ENCODE peak calls at places on chromosomes 2 and 18, in seven cellular contexts. One of them, this sample, is unnamed.

GRCh38 chr18:41075212-41075611 is 879.8 kb upstream of the PIK3C3 start:
- DNase-seq in sciatic nerve: no peak
- DNase-seq in COR-L47: no peak
- DNase-seq in NCI-H1048: no peak
- DNase-seq in left kidney: no peak
- DNase-seq in adipocyte: peak
- DNase-seq in pons: no peak
- DNase-seq in this sample: no peak

GRCh38 chr2:158221055-158222021 is 119.7 kb downstream of the UPP2 start:
- DNase-seq in sciatic nerve: no peak
- DNase-seq in COR-L47: no peak
- DNase-seq in NCI-H1048: no peak
- DNase-seq in left kidney: no peak
- DNase-seq in adipocyte: no peak
- DNase-seq in pons: no peak
- DNase-seq in this sample: no peak

GRCh38 chr2:184326076-184326475 is 272.3 kb upstream of the ZNF804A start:
- DNase-seq in sciatic nerve: no peak
- DNase-seq in COR-L47: no peak
- DNase-seq in NCI-H1048: peak
- DNase-seq in left kidney: no peak
- DNase-seq in adipocyte: no peak
- DNase-seq in pons: no peak
- DNase-seq in this sample: no peak

GRCh38 chr18:32429427-32429826 is 41.3 kb downstream of the GAREM1 start:
- DNase-seq in sciatic nerve: no peak
- DNase-seq in COR-L47: no peak
- DNase-seq in NCI-H1048: no peak
- DNase-seq in left kidney: no peak
- DNase-seq in adipocyte: no peak
- DNase-seq in pons: no peak
- DNase-seq in this sample: no peak

GRCh38 chr2:238435752-238436096 is 9.0 kb downstream of the ASB1 start:
- DNase-seq in sciatic nerve: no peak
- DNase-seq in COR-L47: no peak
- DNase-seq in NCI-H1048: no peak
- DNase-seq in left kidney: no peak
- DNase-seq in adipocyte: no peak
- DNase-seq in pons: no peak
- DNase-seq in this sample: no peak

GRCh38 chr2:216652566-216652965 is 19.3 kb downstream of the IGFBP2 start:
- DNase-seq in sciatic nerve: no peak
- DNase-seq in COR-L47: no peak
- DNase-seq in NCI-H1048: no peak
- DNase-seq in left kidney: no peak
- DNase-seq in adipocyte: no peak
- DNase-seq in pons: no peak
- DNase-seq in this sample: no peak

GRCh38 chr18:53780666-53781065 is 443.8 kb downstream of the MBD2 start:
- DNase-seq in sciatic nerve: no peak
- DNase-seq in COR-L47: no peak
- DNase-seq in NCI-H1048: no peak
- DNase-seq in left kidney: no peak
- DNase-seq in adipocyte: peak
- DNase-seq in pons: no peak
- DNase-seq in this sample: no peak

GRCh38 chr18:59566507-59566906 is 130.7 kb downstream of the CCBE1 start:
- DNase-seq in sciatic nerve: no peak
- DNase-seq in COR-L47: no peak
- DNase-seq in NCI-H1048: no peak
- DNase-seq in left kidney: peak
- DNase-seq in adipocyte: no peak
- DNase-seq in pons: no peak
- DNase-seq in this sample: no peak

GRCh38 chr2:1022178-1022577 is 71.5 kb downstream of the SNTG2 start:
- DNase-seq in sciatic nerve: no peak
- DNase-seq in COR-L47: no peak
- DNase-seq in NCI-H1048: no peak
- DNase-seq in left kidney: no peak
- DNase-seq in adipocyte: no peak
- DNase-seq in pons: no peak
- DNase-seq in this sample: no peak

GRCh38 chr2:216299130-216299529 is 73.2 kb downstream of the MARCHF4 start:
- DNase-seq in sciatic nerve: no peak
- DNase-seq in COR-L47: no peak
- DNase-seq in NCI-H1048: no peak
- DNase-seq in left kidney: no peak
- DNase-seq in adipocyte: no peak
- DNase-seq in pons: no peak
- DNase-seq in this sample: no peak

GRCh38 chr2:233912799-233913423 is 4.3 kb upstream of the TRPM8 start:
- DNase-seq in sciatic nerve: no peak
- DNase-seq in COR-L47: no peak
- DNase-seq in NCI-H1048: peak
- DNase-seq in left kidney: peak
- DNase-seq in adipocyte: peak
- DNase-seq in pons: no peak
- DNase-seq in this sample: no peak

GRCh38 chr2:25347846-25348245 is 6.1 kb upstream of the DNMT3A start:
- DNase-seq in sciatic nerve: no peak
- DNase-seq in COR-L47: no peak
- DNase-seq in NCI-H1048: no peak
- DNase-seq in left kidney: no peak
- DNase-seq in adipocyte: peak
- DNase-seq in pons: peak
- DNase-seq in this sample: no peak

GRCh38 chr2:153476491-153477095 is 2.0 kb downstream of the RPRM start:
- DNase-seq in sciatic nerve: no peak
- DNase-seq in COR-L47: no peak
- DNase-seq in NCI-H1048: no peak
- DNase-seq in left kidney: peak
- DNase-seq in adipocyte: no peak
- DNase-seq in pons: no peak
- DNase-seq in this sample: no peak

GRCh38 chr2:221137385-221137784 is 434.7 kb downstream of the EPHA4 start:
- DNase-seq in sciatic nerve: no peak
- DNase-seq in COR-L47: no peak
- DNase-seq in NCI-H1048: no peak
- DNase-seq in left kidney: no peak
- DNase-seq in adipocyte: no peak
- DNase-seq in pons: no peak
- DNase-seq in this sample: no peak

GRCh38 chr2:146602856-146603255 is 1242.0 kb upstream of the ACVR2A start:
- DNase-seq in sciatic nerve: no peak
- DNase-seq in COR-L47: no peak
- DNase-seq in NCI-H1048: no peak
- DNase-seq in left kidney: no peak
- DNase-seq in adipocyte: peak
- DNase-seq in pons: no peak
- DNase-seq in this sample: no peak

GRCh38 chr2:231189571-231190495 is 8.6 kb upstream of the ARMC9 start:
- DNase-seq in sciatic nerve: no peak
- DNase-seq in COR-L47: no peak
- DNase-seq in NCI-H1048: no peak
- DNase-seq in left kidney: peak
- DNase-seq in adipocyte: no peak
- DNase-seq in pons: no peak
- DNase-seq in this sample: no peak

GRCh38 chr2:205543937-205544702 is 138.2 kb upstream of the NRP2 start:
- DNase-seq in sciatic nerve: no peak
- DNase-seq in COR-L47: no peak
- DNase-seq in NCI-H1048: no peak
- DNase-seq in left kidney: no peak
- DNase-seq in adipocyte: peak
- DNase-seq in pons: no peak
- DNase-seq in this sample: no peak

GRCh38 chr2:61220768-61221167 is 58.8 kb downstream of the C2orf74 start:
- DNase-seq in sciatic nerve: no peak
- DNase-seq in COR-L47: no peak
- DNase-seq in NCI-H1048: no peak
- DNase-seq in left kidney: no peak
- DNase-seq in adipocyte: peak
- DNase-seq in pons: no peak
- DNase-seq in this sample: no peak

GRCh38 chr2:176096243-176096985 is 3.2 kb upstream of the HOXD12 start:
- DNase-seq in sciatic nerve: no peak
- DNase-seq in COR-L47: no peak
- DNase-seq in NCI-H1048: no peak
- DNase-seq in left kidney: peak
- DNase-seq in adipocyte: no peak
- DNase-seq in pons: no peak
- DNase-seq in this sample: no peak

GRCh38 chr2:234343297-234343696 is 153.6 kb downstream of the ARL4C start:
- DNase-seq in sciatic nerve: no peak
- DNase-seq in COR-L47: no peak
- DNase-seq in NCI-H1048: no peak
- DNase-seq in left kidney: no peak
- DNase-seq in adipocyte: no peak
- DNase-seq in pons: no peak
- DNase-seq in this sample: no peak

GRCh38 chr2:169221745-169222369 is 140.5 kb downstream of the LRP2 start:
- DNase-seq in sciatic nerve: no peak
- DNase-seq in COR-L47: peak
- DNase-seq in NCI-H1048: no peak
- DNase-seq in left kidney: peak
- DNase-seq in adipocyte: peak
- DNase-seq in pons: peak
- DNase-seq in this sample: no peak

GRCh38 chr18:58998421-58999203 is 133.9 kb downstream of the ZNF532 start:
- DNase-seq in sciatic nerve: peak
- DNase-seq in COR-L47: no peak
- DNase-seq in NCI-H1048: no peak
- DNase-seq in left kidney: peak
- DNase-seq in adipocyte: peak
- DNase-seq in pons: peak
- DNase-seq in this sample: no peak

GRCh38 chr2:33320573-33320972 is 155.9 kb upstream of the RASGRP3 start:
- DNase-seq in sciatic nerve: no peak
- DNase-seq in COR-L47: no peak
- DNase-seq in NCI-H1048: no peak
- DNase-seq in left kidney: no peak
- DNase-seq in adipocyte: no peak
- DNase-seq in pons: no peak
- DNase-seq in this sample: no peak

GRCh38 chr2:156841321-156841720 is 405.1 kb downstream of the GPD2 start:
- DNase-seq in sciatic nerve: no peak
- DNase-seq in COR-L47: no peak
- DNase-seq in NCI-H1048: no peak
- DNase-seq in left kidney: no peak
- DNase-seq in adipocyte: peak
- DNase-seq in pons: no peak
- DNase-seq in this sample: no peak

GRCh38 chr2:213065583-213066444 is 85.6 kb downstream of the IKZF2 start:
- DNase-seq in sciatic nerve: no peak
- DNase-seq in COR-L47: no peak
- DNase-seq in NCI-H1048: no peak
- DNase-seq in left kidney: peak
- DNase-seq in adipocyte: peak
- DNase-seq in pons: no peak
- DNase-seq in this sample: no peak

GRCh38 chr18:63237911-63238710 is 81.5 kb downstream of the BCL2 start:
- DNase-seq in sciatic nerve: peak
- DNase-seq in COR-L47: no peak
- DNase-seq in NCI-H1048: no peak
- DNase-seq in left kidney: peak
- DNase-seq in adipocyte: peak
- DNase-seq in pons: peak
- DNase-seq in this sample: no peak

GRCh38 chr2:23655862-23656596 is 270.9 kb downstream of the ATAD2B start:
- DNase-seq in sciatic nerve: no peak
- DNase-seq in COR-L47: no peak
- DNase-seq in NCI-H1048: no peak
- DNase-seq in left kidney: no peak
- DNase-seq in adipocyte: no peak
- DNase-seq in pons: no peak
- DNase-seq in this sample: no peak

GRCh38 chr2:24797644-24798043 is 4.4 kb downstream of the CENPO start:
- DNase-seq in sciatic nerve: no peak
- DNase-seq in COR-L47: no peak
- DNase-seq in NCI-H1048: no peak
- DNase-seq in left kidney: no peak
- DNase-seq in adipocyte: no peak
- DNase-seq in pons: no peak
- DNase-seq in this sample: no peak

This sample was measured in activated T-helper 1 cell treated with anti-CD3 and anti-CD28 coated beads, Interleukin-12 subunit alpha, Interleukin-12 subunit beta, Interleukin-2, Interleukin-4 antibody, amounts not matched to agents 30 ng/mL and 10 ng/mL and 1 ng/mL, durations not matched to agents 14 hours and 24 hours and 36 hours.